ENCODE peak calls at places on chromosomes 11 and 22, in four cellular contexts. R, H, P and G are unnamed samples.

GRCh38 chr22:27378994-27379393 is 422.6 kb downstream of the MN1 start:
- DNase-seq in P (no peak), R (no peak), H (peak), G (no peak)

GRCh38 chr11:100469835-100470234 is 217.3 kb upstream of the ARHGAP42 start:
- DNase-seq in H (no peak), R (no peak), P (no peak), G (no peak)

GRCh38 chr11:66480116-66480938 is at the start of gene DPP3:
- DNase-seq in P (peak), H (peak), R (peak), G (peak)

GRCh38 chr22:29255064-29255621 is 12.6 kb downstream of the RHBDD3 start:
- DNase-seq in P (no peak), R (no peak), H (no peak), G (no peak)

GRCh38 chr11:62472063-62472884 is 53.4 kb downstream of the SCGB1A1 start:
- DNase-seq in P (no peak), H (no peak), R (no peak), G (no peak)

GRCh38 chr11:7571640-7572000 is 57.8 kb downstream of the PPFIBP2 start:
- DNase-seq in P (peak), R (peak), H (peak), G (peak)

GRCh38 chr11:133663586-133663985 is 131.3 kb upstream of the OPCML start:
- DNase-seq in P (no peak), R (no peak), H (no peak), G (no peak)

GRCh38 chr22:19085233-19086043 is 36.8 kb downstream of the DGCR2 start:
- DNase-seq in R (no peak), P (no peak), H (peak), G (no peak)

GRCh38 chr11:1336836-1337646 is 27.6 kb upstream of the TOLLIP start:
- DNase-seq in R (no peak), P (peak), H (peak), G (no peak)

GRCh38 chr11:116373107-116373506 is 399.7 kb downstream of the BUD13 start:
- DNase-seq in H (no peak), R (no peak), P (no peak), G (no peak)

GRCh38 chr11:130144129-130144528 is 15.5 kb upstream of the ST14 start:
- DNase-seq in H (no peak), P (peak), R (no peak), G (no peak)

GRCh38 chr11:44840085-44840478 is 110.6 kb downstream of the TP53I11 start:
- DNase-seq in P (no peak), H (no peak), R (no peak), G (no peak)

GRCh38 chr11:44837650-44838049 is 110.9 kb downstream of the TSPAN18 start:
- DNase-seq in H (no peak), R (no peak), P (no peak), G (peak)

GRCh38 chr11:44840526-44840925 is 110.2 kb downstream of the TP53I11 start:
- DNase-seq in H (no peak), P (no peak), R (no peak), G (no peak)

GRCh38 chr11:44839458-44840084 is 111.1 kb downstream of the TP53I11 start:
- DNase-seq in R (no peak), H (no peak), P (no peak), G (no peak)

DNA sequence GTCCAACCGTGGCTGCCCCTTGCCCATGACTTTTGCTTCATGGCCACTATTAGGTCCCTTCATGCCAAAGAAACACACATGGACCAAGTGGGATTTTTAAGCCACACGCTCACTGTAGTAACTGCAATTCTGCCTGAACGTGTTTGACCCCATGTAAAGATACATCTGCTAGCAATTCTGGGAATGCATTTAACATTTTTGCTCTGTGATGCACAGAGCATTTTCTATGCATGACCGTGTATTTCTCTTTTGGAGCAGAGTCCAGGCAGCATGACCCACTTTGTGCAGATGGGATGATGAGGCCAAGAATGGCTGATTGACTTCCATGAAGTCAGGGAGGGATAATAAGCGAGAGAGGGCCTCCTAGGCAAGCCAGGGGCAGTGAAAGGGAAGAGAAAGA is 108.5 kb downstream of the TP53I11 start:
- DNase-seq in H (no peak), P (no peak), R (no peak), G (peak)
- H3K27ac ChIP-seq in H (no peak), P (no peak), R (no peak), G (peak)

DNA sequence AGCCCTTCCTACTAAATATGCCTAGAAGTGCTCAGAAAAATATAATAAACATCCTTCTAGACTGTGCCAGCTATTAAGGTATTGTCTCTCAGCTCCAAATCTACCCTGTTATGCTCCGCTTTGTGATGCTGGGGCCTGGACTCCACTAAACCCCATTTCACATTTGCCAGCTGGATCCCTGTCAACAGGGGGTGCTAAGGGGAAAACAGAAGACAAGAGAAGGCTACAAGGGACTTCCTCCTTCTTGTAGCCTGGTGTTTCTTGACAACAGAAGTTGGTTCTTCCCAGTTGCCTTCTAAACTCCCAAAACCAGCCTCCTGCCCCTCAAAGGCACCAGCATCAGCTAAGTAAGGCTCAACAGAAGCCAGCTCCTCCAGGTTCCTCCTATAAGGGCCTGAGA is 5.2 kb downstream of the NUMA1 start:
- DNase-seq in R (no peak), P (no peak), H (no peak), G (no peak)
- TF ChIP-seq CTCF in R (no peak), P (no peak), H (no peak), G (peak)

DNA sequence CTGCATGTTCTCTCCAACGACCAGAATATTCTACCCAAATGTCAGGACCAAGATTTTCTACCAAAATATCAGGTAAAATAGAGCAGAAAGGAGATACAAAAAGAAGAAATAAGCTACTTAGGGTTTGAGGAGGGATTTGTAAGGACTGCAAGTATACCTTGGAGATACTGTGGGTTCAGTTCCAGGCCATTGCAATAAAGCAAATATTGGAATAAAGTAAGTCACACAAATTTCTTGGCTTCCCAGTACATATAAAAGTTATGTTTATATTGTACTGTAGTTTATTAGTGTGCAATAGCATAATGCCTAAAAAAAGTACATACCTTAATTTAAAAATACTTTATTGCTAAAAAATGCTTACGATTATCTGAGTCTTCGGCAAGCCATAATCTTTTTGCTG is 34.1 kb downstream of the CCDC15 start:
- DNase-seq in R (no peak), H (no peak), P (no peak), G (no peak)
- H3K27ac ChIP-seq in R (no peak), H (no peak), P (no peak), G (no peak)

GRCh38 chr11:30049214-30049613 is 32.4 kb upstream of the KCNA4 start:
- DNase-seq in R (no peak), P (no peak), H (no peak), G (no peak)

GRCh38 chr11:30045144-30045543 is 28.3 kb upstream of the KCNA4 start:
- DNase-seq in H (no peak), R (no peak), P (no peak), G (no peak)

GRCh38 chr11:30041171-30041570 is 24.3 kb upstream of the KCNA4 start:
- DNase-seq in H (no peak), R (no peak), P (no peak), G (no peak)

DNA sequence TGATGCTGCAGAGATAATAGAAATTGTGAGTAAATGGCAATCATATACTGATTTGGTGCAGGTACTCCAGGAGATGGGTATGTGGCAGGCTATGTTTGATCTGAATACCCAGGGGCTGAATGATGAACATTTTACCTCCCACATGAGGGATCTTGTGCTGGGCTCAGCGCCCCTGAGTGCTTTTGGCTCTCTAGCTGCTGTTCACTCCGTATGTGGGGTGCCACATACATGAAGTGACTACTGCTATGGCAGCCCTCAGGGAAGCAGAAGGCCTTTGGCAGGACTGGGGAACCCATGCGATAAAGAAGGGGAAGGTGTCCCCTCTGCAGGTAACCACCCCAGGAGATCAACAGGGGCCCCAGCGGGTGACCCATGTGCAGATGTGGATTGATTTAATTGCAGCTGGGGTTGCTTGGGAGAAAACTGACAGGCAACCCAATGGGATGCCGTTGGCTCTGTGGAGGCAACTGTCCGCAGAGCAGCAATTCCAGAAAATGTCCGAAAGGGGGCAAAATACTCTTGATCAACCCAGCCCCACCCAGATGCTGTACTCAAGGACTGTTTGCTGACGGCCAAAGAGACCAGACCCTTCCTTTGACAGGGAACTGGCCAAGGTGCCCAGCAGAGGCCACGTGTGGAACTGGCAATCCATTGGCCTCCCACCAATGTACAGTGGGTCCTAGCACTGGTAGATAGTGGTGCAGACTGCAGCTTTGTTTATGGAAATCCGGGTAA is 29.5 kb upstream of the KCNA4 start:
- DNase-seq in P (no peak), H (no peak), R (no peak), G (no peak)
- TF ChIP-seq CTCF in P (no peak), H (no peak), R (no peak), G (no peak)

DNA sequence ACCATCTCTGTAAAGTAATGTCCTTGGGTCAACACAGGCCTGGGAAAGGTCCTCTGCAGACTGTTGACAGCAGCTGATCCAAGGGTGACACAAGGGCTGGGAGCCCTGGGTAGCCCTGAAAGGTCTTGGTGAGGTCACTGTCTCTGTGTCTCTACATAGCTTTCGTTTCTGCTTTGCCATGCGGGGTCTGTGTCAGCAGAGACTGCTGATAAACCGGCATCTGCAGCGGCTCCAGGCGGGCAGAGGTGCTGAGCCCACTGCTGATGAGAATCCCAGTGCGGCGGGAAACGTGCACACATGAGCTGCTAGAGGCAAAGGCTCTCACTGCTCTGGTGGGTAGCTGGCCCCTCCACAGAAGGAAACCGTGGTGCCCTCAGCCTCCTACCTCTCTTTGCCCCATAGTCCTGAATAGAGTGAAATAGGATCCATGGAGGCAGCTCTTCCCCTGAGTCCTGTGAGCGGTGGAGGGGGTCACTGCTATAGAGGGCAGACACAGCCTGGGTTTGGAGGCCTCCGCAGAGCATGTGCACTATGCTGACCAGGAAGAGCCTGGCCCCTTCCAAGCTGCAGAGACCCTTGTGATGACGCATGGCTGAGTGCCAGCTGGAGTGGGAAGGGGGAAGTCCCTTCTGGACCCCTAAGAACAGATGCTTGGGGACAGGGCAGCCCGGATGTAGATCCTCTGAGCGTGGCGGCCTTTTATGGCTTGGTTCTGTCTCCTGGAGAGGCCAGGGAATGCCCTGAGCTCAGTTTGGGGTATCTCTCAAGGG is 17.8 kb upstream of the ST3GAL4 start:
- DNase-seq in R (no peak), H (no peak), P (no peak), G (no peak)
- H3K27ac ChIP-seq in R (no peak), H (no peak), P (no peak), G (no peak)

DNA sequence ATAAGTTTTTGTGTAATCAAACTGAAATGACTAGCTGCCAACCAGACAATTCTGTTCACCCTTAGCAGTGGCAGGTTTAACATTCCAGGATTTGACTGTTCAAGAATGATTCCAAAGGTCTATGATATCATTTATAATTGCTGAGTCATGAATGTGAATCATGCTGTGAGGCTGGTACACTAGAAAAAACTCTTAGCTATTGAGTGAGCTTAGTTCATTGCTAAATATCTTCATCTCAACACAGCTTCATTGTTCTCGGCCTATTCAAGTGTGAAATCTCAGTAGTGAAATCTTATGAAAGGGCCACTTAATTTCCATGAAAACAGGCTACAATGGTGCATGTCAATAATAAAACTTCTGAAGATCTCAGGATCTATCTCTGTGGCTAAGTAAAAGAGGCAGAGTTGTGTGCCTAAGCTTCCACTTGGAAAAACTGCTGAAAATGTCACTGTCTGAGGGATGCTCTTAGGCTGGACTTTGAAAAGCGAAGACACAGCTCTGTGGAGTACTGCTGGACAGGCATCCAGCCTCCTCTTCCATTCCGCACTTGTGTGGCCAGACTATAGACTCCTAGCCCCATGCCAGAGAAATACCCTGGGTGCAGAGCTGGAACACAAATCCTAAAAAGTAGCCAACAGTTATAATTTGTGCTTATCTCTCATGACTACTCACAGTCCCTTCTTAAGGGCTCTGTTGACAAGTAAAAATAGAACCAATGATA is 12.8 kb downstream of the AQP11 start:
- DNase-seq in R (no peak), P (no peak), H (no peak), G (peak)
- TF ChIP-seq CTCF in R (no peak), P (no peak), H (no peak), G (no peak)

GRCh38 chr11:19853901-19854300 is 141.3 kb downstream of the NAV2 start:
- DNase-seq in H (no peak), P (no peak), R (no peak), G (peak)
- H3K27ac ChIP-seq in H (no peak), P (no peak), R (no peak), G (no peak)

DNA sequence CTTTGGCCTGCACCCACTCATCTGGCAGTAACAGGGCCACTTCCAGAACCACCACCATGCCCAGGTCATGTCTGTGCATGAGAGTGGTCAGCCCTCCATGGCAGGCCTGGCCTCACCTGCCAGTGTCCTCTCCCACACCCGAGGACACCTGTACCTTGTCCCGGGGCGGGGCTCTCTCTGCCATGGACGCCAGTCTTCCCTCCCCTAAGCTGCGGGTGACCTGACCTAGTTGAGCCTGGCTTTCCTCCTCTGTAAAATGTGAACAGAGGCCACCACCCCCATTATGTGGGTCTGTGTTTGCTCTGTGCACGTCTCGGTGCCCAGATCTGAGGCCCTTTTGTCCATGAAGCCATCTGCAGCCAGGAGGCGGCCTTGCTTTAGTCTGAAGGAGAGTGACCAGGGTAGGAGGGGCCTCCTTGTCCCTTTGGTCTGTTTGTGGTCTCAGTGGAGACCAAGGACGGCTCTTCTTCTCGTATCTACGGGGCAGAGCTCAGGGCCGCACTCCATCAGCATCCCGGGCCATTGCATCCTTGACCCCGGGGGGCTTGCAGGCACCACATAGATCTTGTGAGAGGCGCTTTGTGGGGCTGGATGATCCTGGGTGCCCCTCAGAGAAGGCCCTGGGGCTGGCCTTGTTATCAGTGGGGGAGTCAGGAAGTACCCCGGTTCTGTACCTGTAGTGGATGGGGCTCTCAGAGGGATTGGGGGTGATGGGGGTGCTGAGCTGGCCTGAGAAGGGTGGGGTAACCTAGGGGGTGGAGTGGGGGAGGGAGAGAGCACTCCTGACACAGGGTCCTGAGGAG is 121.6 kb downstream of the KCNQ1 start:
- DNase-seq in R (no peak), H (peak), P (peak), G (no peak)
- TF ChIP-seq CTCF in R (no peak), H (no peak), P (no peak), G (no peak)

DNA sequence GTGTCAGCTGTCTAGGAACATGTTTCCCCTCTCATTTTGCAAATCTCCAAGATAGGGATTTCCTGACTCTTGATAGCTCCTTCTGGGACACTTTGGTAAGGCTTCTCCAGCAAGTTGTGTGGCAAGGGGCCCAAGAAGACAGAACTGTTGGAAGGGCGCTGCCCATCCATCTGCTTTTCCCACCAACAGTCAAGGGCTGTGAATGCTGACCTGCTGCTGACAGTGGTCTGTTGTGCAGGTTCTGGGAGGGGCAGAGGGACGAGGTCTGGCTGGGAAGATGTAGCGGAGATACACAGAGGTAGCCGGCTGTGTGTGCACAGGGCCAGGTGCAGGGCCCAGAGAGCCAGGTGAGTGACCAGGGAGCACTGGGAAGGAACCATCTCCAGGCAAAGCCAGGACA is 12.2 kb downstream of the BCR start:
- DNase-seq in H (no peak), P (no peak), R (no peak), G (no peak)
- H3K27ac ChIP-seq in H (peak), P (no peak), R (no peak), G (no peak)

DNA sequence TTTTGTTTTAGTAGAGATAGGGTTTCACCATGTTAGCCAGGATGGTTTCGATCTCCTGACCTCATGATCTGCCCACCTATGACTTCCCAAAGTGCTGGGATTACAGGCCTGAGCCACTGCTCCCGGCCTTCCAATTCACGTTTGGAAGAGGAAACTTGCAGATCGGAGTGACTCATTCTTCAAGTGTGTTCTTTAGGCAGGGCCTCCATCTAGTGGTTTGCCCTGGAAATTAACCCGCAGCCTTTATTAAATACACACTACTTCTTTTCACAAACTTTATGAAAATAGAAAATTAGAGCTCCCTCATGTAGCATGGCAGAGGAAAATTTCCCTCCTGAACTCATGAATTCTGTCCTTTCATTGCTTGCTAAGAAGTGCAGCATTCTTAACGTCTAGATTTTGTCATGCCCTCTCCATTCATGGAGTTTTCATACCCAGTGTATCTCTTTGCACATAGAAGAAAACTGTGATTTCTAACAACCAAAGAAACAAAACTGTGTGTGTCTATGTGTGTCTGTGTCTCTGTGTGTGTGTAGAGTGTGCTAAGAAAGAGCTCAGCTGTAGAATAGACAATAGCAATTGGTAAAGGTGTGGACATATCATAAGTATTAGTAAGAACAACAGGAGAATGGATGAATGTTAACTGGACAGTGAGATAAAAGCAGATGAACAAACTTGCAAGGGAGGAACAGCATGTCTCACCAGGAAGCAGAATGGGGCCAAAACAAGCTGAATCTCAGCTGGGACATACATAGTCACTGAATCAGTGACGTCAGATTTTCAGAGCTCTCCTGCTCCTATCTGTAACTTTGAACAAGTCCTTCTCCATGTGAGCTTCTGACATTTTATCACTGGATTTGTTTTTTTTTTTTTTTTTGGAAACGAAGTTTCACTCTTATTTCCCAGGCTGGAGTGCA is 118.4 kb downstream of the BBOX1 start:
- DNase-seq in P (peak), H (peak), R (peak), G (peak)
- TF ChIP-seq CTCF in P (peak), H (peak), R (peak), G (peak)